ENCODE peak calls at places on chromosomes 5 and 9, in six cellular contexts. C, H, D, U, V and A are unnamed samples.

GRCh38 chr9:88872171-88872946 is 118.9 kb upstream of the S1PR3 start:
- DNase-seq in C (no peak), H (no peak), D (no peak), U (no peak), V (no peak), A (no peak)

GRCh38 chr5:33650911-33651310 is 210.1 kb downstream of the TARS1 start:
- DNase-seq in C (no peak), H (no peak), D (no peak), U (no peak), V (no peak), A (no peak)

GRCh38 chr9:71079451-71079850 is 42.0 kb downstream of the TRPM3 start:
- DNase-seq in C (no peak), H (no peak), D (no peak), U (no peak), V (no peak), A (no peak)

GRCh38 chr9:69976165-69976564 is 67.5 kb upstream of the MAMDC2 start:
- DNase-seq in C (peak), H (no peak), D (no peak), U (no peak), V (peak), A (no peak)

GRCh38 chr5:166032601-166033000 is 2258.8 kb upstream of the WWC1 start:
- DNase-seq in C (no peak), H (no peak), D (no peak), U (no peak), V (no peak), A (no peak)

GRCh38 chr5:54551292-54551691 is 33.7 kb downstream of the SNX18 start:
- DNase-seq in C (no peak), H (no peak), D (no peak), U (no peak), V (no peak), A (no peak)

GRCh38 chr5:141434006-141434405 is 3.7 kb downstream of the PCDHGA12 start:
- DNase-seq in C (no peak), H (no peak), D (no peak), U (no peak), V (no peak), A (no peak)

GRCh38 chr9:2390028-2390427 is 231.6 kb upstream of the VLDLR start:
- DNase-seq in C (no peak), H (no peak), D (peak), U (no peak), V (no peak), A (no peak)

GRCh38 chr5:168693883-168694282 is 114.7 kb upstream of the PANK3 start:
- DNase-seq in C (no peak), H (no peak), D (no peak), U (no peak), V (no peak), A (no peak)

GRCh38 chr5:80959768-80960442 is at the start of gene RASGRF2:
- DNase-seq in C (peak), H (peak), D (no peak), U (no peak), V (peak), A (peak)

GRCh38 chr9:35481347-35481975 is 8.4 kb upstream of the RUSC2 start:
- DNase-seq in C (no peak), H (no peak), D (no peak), U (no peak), V (peak), A (no peak)

GRCh38 chr9:91541744-91542143 is 118.1 kb upstream of the NFIL3 start:
- DNase-seq in C (no peak), H (no peak), D (no peak), U (no peak), V (no peak), A (no peak)

GRCh38 chr9:134067904-134068741 is at the start of gene BRD3:
- DNase-seq in C (peak), H (peak), D (peak), U (peak), V (peak), A (peak)

GRCh38 chr9:6215562-6215961 is at the start of gene IL33:
- DNase-seq in C (no peak), H (no peak), D (no peak), U (no peak), V (no peak), A (no peak)

GRCh38 chr9:36456480-36457115 is 56.5 kb upstream of the RNF38 start:
- DNase-seq in C (no peak), H (no peak), D (no peak), U (no peak), V (no peak), A (no peak)

GRCh38 chr9:68513981-68514380 is 26.7 kb downstream of the TMEM252 start:
- DNase-seq in C (no peak), H (no peak), D (no peak), U (no peak), V (no peak), A (no peak)

GRCh38 chr5:163563112-163563511 is 57.7 kb downstream of the MAT2B start:
- DNase-seq in C (no peak), H (no peak), D (no peak), U (no peak), V (no peak), A (no peak)

GRCh38 chr5:67453526-67453925 is 256.9 kb upstream of the CD180 start:
- DNase-seq in C (no peak), H (no peak), D (no peak), U (no peak), V (no peak), A (no peak)

GRCh38 chr5:28313543-28314334 is 1275.4 kb upstream of the CDH9 start:
- DNase-seq in C (no peak), H (no peak), D (no peak), U (no peak), V (peak), A (no peak)

GRCh38 chr5:34586117-34586885 is 69.8 kb upstream of the RAI14 start:
- DNase-seq in C (peak), H (no peak), D (no peak), U (no peak), V (no peak), A (no peak)

GRCh38 chr9:132769895-132770774 is 99.9 kb downstream of the GTF3C4 start:
- DNase-seq in C (peak), H (peak), D (peak), U (peak), V (peak), A (peak)

GRCh38 chr5:107964722-107965121 is 294.0 kb upstream of the EFNA5 start:
- DNase-seq in C (no peak), H (no peak), D (no peak), U (no peak), V (no peak), A (no peak)

GRCh38 chr9:71929791-71930440 is 18.5 kb downstream of the C9orf85 start:
- DNase-seq in C (peak), H (no peak), D (no peak), U (no peak), V (no peak), A (no peak)

GRCh38 chr9:14271078-14271673 is 42.8 kb downstream of the NFIB start:
- DNase-seq in C (no peak), H (no peak), D (no peak), U (no peak), V (peak), A (no peak)

GRCh38 chr5:140240987-140241706 is 61.8 kb downstream of the PFDN1 start:
- DNase-seq in C (peak), H (no peak), D (peak), U (no peak), V (peak), A (no peak)

GRCh38 chr5:33806736-33807442 is 84.9 kb downstream of the ADAMTS12 start:
- DNase-seq in C (no peak), H (no peak), D (no peak), U (no peak), V (no peak), A (no peak)

GRCh38 chr5:76718381-76718832 is 2.5 kb downstream of the F2R start:
- DNase-seq in C (no peak), H (no peak), D (no peak), U (no peak), V (no peak), A (no peak)

GRCh38 chr9:135296783-135297715 is 182.5 kb upstream of the PPP1R26 start:
- DNase-seq in C (no peak), H (no peak), D (no peak), U (no peak), V (no peak), A (no peak)

GRCh38 chr5:60410427-60410826 is 289.5 kb downstream of the DEPDC1B start:
- DNase-seq in C (no peak), H (no peak), D (no peak), U (no peak), V (no peak), A (no peak)

GRCh38 chr9:134323741-134324358 is 2.4 kb upstream of the RXRA start:
- DNase-seq in C (no peak), H (no peak), D (no peak), U (no peak), V (no peak), A (no peak)

GRCh38 chr9:88680505-88681160 is 145.7 kb downstream of the NXNL2 start:
- DNase-seq in C (no peak), H (no peak), D (no peak), U (no peak), V (no peak), A (no peak)

GRCh38 chr5:140301136-140301535 is 1.8 kb downstream of the PFDN1 start:
- DNase-seq in C (no peak), H (no peak), D (no peak), U (no peak), V (no peak), A (no peak)

GRCh38 chr5:128687930-128688329 is 149.9 kb upstream of the FBN2 start:
- DNase-seq in C (no peak), H (no peak), D (no peak), U (no peak), V (no peak), A (no peak)

GRCh38 chr9:93467462-93467861 is 14.1 kb upstream of the FAM120AOS start:
- DNase-seq in C (no peak), H (no peak), D (no peak), U (no peak), V (peak), A (no peak)